ENCODE peak calls at places on chromosomes 1 and 21, in ten cellular contexts. K is DMS 273 treated with DMSO at 0.1 percent for 48 hours; Q is CD8-positive, alpha-beta T cell; D is neural progenitor cell; I is HTR-8/SVneo; L is effector CD4-positive, alpha-beta T cell; M is activated CD4-positive, alpha-beta T cell treated with anti-CD3 and anti-CD28 coated beads, Interleukin-2, amount 50 U/mL, for 24 hours; C is choroid plexus epithelial cell; U is CD8-positive, alpha-beta memory T cell; E is EL. N is an unnamed sample.

GRCh38 chr1:173364827-173365226 is 112.3 kb upstream of the PRDX6 start:
- DNase-seq in K (no peak), Q (no peak), D (peak), I (no peak), L (no peak), M (no peak), C (no peak), U (no peak), E (no peak), N (no peak)

GRCh38 chr1:165683848-165684485 is 14.4 kb downstream of the ALDH9A1 start:
- DNase-seq in K (no peak), Q (no peak), D (no peak), I (no peak), L (no peak), M (no peak), C (peak), U (no peak), E (no peak), N (no peak)

GRCh38 chr1:32893198-32894018 is 7.1 kb downstream of the HPCA start:
- DNase-seq in K (no peak), Q (no peak), D (peak), I (no peak), L (no peak), M (no peak), C (peak), U (no peak), E (peak), N (no peak)

GRCh38 chr1:93670141-93670540 is 11.5 kb downstream of the BCAR3 start:
- DNase-seq in K (no peak), Q (no peak), D (no peak), I (no peak), L (no peak), M (no peak), C (peak), U (no peak), E (peak), N (peak)

GRCh38 chr1:215002471-215002870 is 80.1 kb upstream of the KCNK2 start:
- DNase-seq in K (no peak), Q (no peak), D (no peak), I (no peak), L (no peak), M (no peak), C (peak), U (no peak), E (peak), N (no peak)

GRCh38 chr1:193346085-193346484 is 159.7 kb upstream of the B3GALT2 start:
- DNase-seq in K (no peak), Q (no peak), D (no peak), I (no peak), L (no peak), M (no peak), C (no peak), U (no peak), E (no peak), N (no peak)

GRCh38 chr1:25128168-25128621 is 104.1 kb downstream of the SYF2 start:
- DNase-seq in K (no peak), Q (no peak), D (no peak), I (no peak), L (no peak), M (no peak), C (no peak), U (no peak), E (peak), N (no peak)

GRCh38 chr1:205582471-205583291 is 49.1 kb downstream of the ELK4 start:
- DNase-seq in K (no peak), Q (no peak), D (no peak), I (no peak), L (no peak), M (no peak), C (no peak), U (no peak), E (no peak), N (no peak)

GRCh38 chr1:225834417-225835329 is 24.7 kb downstream of the EPHX1 start:
- DNase-seq in K (no peak), Q (no peak), D (no peak), I (peak), L (no peak), M (no peak), C (peak), U (no peak), E (no peak), N (peak)

GRCh38 chr21:39630191-39630591 is 17.5 kb downstream of the B3GALT5 start:
- DNase-seq in K (no peak), Q (no peak), D (no peak), I (no peak), L (no peak), M (no peak), C (peak), U (no peak), E (peak), N (no peak)